ENCODE peak calls at places on chromosomes 7 and 10, in six cellular contexts. I is CD8-positive, alpha-beta T cell; S is brain microvascular endothelial cell; P is GM23338; L is body of pancreas; D is HFF-Myc. J is an unnamed sample.

GRCh38 chr10:665579-666091 is 23.8 kb downstream of the DIP2C start:
- DNase-seq in I (no peak), S (no peak), P (no peak), L (peak; percentile 57), D (no peak), J (peak; percentile 43)

GRCh38 chr7:45084901-45085618 is 3.7 kb downstream of the NACAD start:
- DNase-seq in I (no peak), S (no peak), P (no peak), L (no peak), D (no peak), J (no peak)

GRCh38 chr7:155750255-155751125 is 61.8 kb downstream of the SHH start:
- DNase-seq in I (no peak), S (no peak), P (no peak), L (no peak), D (no peak), J (peak; percentile 60)

GRCh38 chr10:79310217-79310865 is 36.9 kb upstream of the PPIF start:
- DNase-seq in I (no peak), S (no peak), P (no peak), L (no peak), D (no peak), J (no peak)

GRCh38 chr10:60270426-60270825 is 119.2 kb downstream of the ANK3 start:
- DNase-seq in I (no peak), S (no peak), P (no peak), L (no peak), D (no peak), J (no peak)

GRCh38 chr10:29026065-29026797 is 262.6 kb upstream of the LYZL1 start:
- DNase-seq in I (no peak), S (no peak), P (peak; percentile 92), L (no peak), D (no peak), J (no peak)

GRCh38 chr7:40474790-40475680 is 340.2 kb downstream of the SUGCT start:
- DNase-seq in I (no peak), S (no peak), P (no peak), L (no peak), D (no peak), J (no peak)

GRCh38 chr10:69317175-69318086 is 39.1 kb downstream of the HK1 start:
- DNase-seq in I (no peak), S (no peak), P (no peak), L (no peak), D (no peak), J (peak; percentile 76)

GRCh38 chr7:91843831-91844230 is 36.7 kb downstream of the MTERF1 start:
- DNase-seq in I (no peak), S (no peak), P (no peak), L (no peak), D (no peak), J (no peak)

GRCh38 chr10:46296629-46297275 is 10.0 kb downstream of the ANTXRL start:
- DNase-seq in I (no peak), S (no peak), P (no peak), L (no peak), D (no peak), J (no peak)

GRCh38 chr7:106486331-106486730 is 174.6 kb downstream of the CCDC71L start:
- DNase-seq in I (no peak), S (no peak), P (no peak), L (peak; percentile 27), D (no peak), J (no peak)

GRCh38 chr7:11931306-11931705 is 99.3 kb upstream of the THSD7A start:
- DNase-seq in I (no peak), S (no peak), P (no peak), L (no peak), D (no peak), J (no peak)

GRCh38 chr7:147513451-147513850 is 1077.1 kb upstream of the C7orf33 start:
- DNase-seq in I (no peak), S (no peak), P (no peak), L (peak; percentile 11), D (no peak), J (no peak)

GRCh38 chr7:28192786-28193581 is 12.4 kb upstream of the JAZF1 start:
- DNase-seq in I (no peak), S (peak; percentile 43), P (peak; percentile 13), L (no peak), D (no peak), J (no peak)

GRCh38 chr10:15813415-15813814 is 46.9 kb downstream of the MINDY3 start:
- DNase-seq in I (no peak), S (peak; percentile 40), P (no peak), L (no peak), D (no peak), J (no peak)

GRCh38 chr10:77002872-77003271 is 634.7 kb downstream of the KCNMA1 start:
- DNase-seq in I (no peak), S (no peak), P (no peak), L (no peak), D (no peak), J (no peak)

GRCh38 chr7:121012170-121012874 is 23.8 kb downstream of the CPED1 start:
- DNase-seq in I (no peak), S (no peak), P (no peak), L (no peak), D (no peak), J (no peak)

DNA sequence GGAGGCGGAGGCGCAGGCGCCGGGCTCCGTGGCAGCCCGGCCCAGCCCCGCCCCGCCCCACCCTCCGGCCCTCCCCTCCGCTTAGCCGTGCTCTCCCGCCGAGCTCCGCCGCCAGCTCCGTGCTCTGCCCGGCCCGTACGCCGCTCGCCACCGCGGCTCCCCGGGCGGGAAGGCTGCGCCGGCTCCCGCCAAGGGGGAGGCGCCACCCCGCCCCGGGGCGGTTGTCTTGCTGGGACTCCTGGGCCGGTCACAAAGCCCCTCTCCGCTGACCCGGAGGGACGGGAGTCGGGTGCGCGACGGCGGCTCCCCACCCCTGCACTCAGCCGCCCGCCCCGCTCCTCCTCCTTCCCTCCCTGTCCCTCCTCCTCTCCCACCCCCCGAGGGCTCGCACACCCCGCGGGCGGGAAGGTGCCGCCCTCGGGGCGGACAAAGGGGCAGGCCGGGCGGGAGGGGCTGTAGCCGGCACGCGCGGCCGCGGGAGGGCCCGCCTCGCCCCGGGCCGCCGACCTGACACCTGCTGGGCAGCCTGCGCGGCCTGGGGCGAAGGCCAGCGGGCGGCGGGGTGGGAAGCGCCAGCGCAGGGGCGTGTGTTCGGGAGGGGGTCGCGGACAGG is 11.5 kb upstream of the SP8 start:
- DNase-seq in I (no peak), S (no peak), P (peak; percentile 70), L (peak; percentile 68), D (no peak), J (peak; percentile 33)
- H3K4me3 ChIP-seq in I (no peak overlapping the region), S (no peak overlapping the region), P (peak overlapping the region; percentile 55), L (peak overlapping the region; percentile 31), D (peak overlapping the region; percentile 22), J (peak overlapping the region; percentile 58)

DNA sequence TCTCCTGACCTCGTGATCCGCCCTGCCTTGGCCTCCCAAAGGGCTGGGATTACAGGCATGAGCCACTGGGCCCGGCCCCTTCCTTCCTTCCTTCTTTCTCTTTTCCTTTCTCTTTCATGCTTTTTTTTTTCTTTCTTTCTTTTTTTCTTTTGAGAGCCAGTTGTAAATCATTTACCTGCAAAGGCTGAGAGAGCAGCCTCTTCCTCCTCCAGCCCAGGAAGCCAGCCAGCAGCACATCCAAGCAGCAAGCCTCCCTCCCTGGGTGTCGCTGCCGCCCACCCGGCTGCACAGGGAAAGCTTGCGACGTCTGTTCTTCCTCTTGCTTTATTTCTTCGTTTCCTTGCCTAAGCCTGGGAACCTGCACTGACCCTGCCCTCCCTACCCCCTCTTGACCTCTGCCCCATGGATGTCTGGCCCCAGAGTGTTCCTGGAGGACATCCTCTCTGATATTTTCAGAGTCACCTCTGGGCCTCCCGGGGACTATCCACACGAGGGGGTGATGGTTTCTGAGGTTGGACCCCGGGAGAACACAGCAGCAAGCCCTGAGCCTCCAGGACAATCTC is 62.8 kb upstream of the MYL10 start:
- DNase-seq in I (no peak), S (no peak), P (no peak), L (peak; percentile 33), D (no peak), J (no peak)
- TF ChIP-seq CTCF in I (no peak), S (no peak), P (no peak), L (no peak), D (no peak), J (no peak)

GRCh38 chr7:3537210-3537875 is 236.3 kb downstream of the SDK1 start:
- DNase-seq in I (no peak), S (peak; percentile 66), P (no peak), L (no peak), D (no peak), J (no peak)
- H3K4me3 ChIP-seq in I (no peak overlapping the region), S (no peak overlapping the region), P (no peak overlapping the region), L (no peak overlapping the region), D (no peak overlapping the region), J (no peak overlapping the region)

GRCh38 chr10:123301077-123301875 is 147.1 kb downstream of the BUB3 start:
- DNase-seq in I (no peak), S (no peak), P (no peak), L (peak; percentile 37), D (no peak), J (no peak)
- TF ChIP-seq CTCF in I (no peak), S (peak; percentile 25), P (no peak), L (no peak), D (no peak), J (no peak)